ENCODE peak calls at places on chromosomes 2 and 18, in eight cellular contexts. U, G, W, T, H, Z, N and Q are unnamed samples.

GRCh38 chr2:190648289-190649034 is 421 bp upstream of the NAB1 start:
- DNase-seq in U (peak; percentile 82), G (peak; percentile 62), W (peak; percentile 94), T (peak; percentile 83), H (peak; percentile 86), Z (peak; percentile 89), N (peak; percentile 69), Q (peak; percentile 76)

GRCh38 chr2:74552914-74553811 is 579 bp downstream of the LOXL3 start:
- DNase-seq in U (no peak), G (no peak), W (no peak), T (no peak), H (no peak), Z (peak; percentile 59), N (no peak), Q (no peak)

GRCh38 chr18:37421349-37422080 is 144.1 kb downstream of the CELF4 start:
- DNase-seq in U (no peak), G (no peak), W (no peak), T (no peak), H (no peak), Z (no peak), N (no peak), Q (no peak)

GRCh38 chr2:26503238-26503880 is 25.4 kb upstream of the OTOF start:
- DNase-seq in U (peak; percentile 72), G (peak; percentile 75), W (peak; percentile 88), T (peak; percentile 87), H (peak; percentile 69), Z (peak; percentile 76), N (peak; percentile 83), Q (peak; percentile 70)

GRCh38 chr2:12663306-12664037 is 53.3 kb upstream of the TRIB2 start:
- DNase-seq in U (no peak), G (no peak), W (no peak), T (no peak), H (no peak), Z (no peak), N (no peak), Q (no peak)

GRCh38 chr18:77164026-77164425 is 31.4 kb upstream of the MBP start:
- DNase-seq in U (no peak), G (no peak), W (no peak), T (no peak), H (no peak), Z (no peak), N (no peak), Q (no peak)

GRCh38 chr2:175769200-175769599 is 232.9 kb downstream of the LNPK start:
- DNase-seq in U (no peak), G (no peak), W (no peak), T (no peak), H (no peak), Z (peak; percentile 10), N (no peak), Q (no peak)

GRCh38 chr18:54700580-54700979 is 109.5 kb downstream of the DYNAP start:
- DNase-seq in U (no peak), G (no peak), W (no peak), T (no peak), H (no peak), Z (no peak), N (no peak), Q (no peak)

GRCh38 chr2:240510513-240511210 is 47.1 kb downstream of the ANKMY1 start:
- DNase-seq in U (no peak), G (no peak), W (no peak), T (peak; percentile 3), H (no peak), Z (no peak), N (no peak), Q (no peak)

GRCh38 chr2:9708683-9709538 is 78.1 kb upstream of the YWHAQ start:
- DNase-seq in U (no peak), G (no peak), W (no peak), T (no peak), H (no peak), Z (no peak), N (no peak), Q (no peak)

GRCh38 chr18:36950282-36950681 is 121.4 kb downstream of the KIAA1328 start:
- DNase-seq in U (no peak), G (no peak), W (no peak), T (no peak), H (no peak), Z (no peak), N (no peak), Q (no peak)

GRCh38 chr2:71609441-71609840 is 156.1 kb downstream of the DYSF start:
- DNase-seq in U (no peak), G (no peak), W (no peak), T (no peak), H (no peak), Z (peak; percentile 49), N (no peak), Q (no peak)

GRCh38 chr2:218259099-218259921 is 1.5 kb upstream of the GPBAR1 start:
- DNase-seq in U (no peak), G (no peak), W (no peak), T (no peak), H (no peak), Z (peak; percentile 82), N (no peak), Q (no peak)

GRCh38 chr18:9869713-9870430 is 15.9 kb upstream of the TXNDC2 start:
- DNase-seq in U (no peak), G (no peak), W (peak; percentile 56), T (peak; percentile 28), H (no peak), Z (peak; percentile 85), N (no peak), Q (peak; percentile 43)